ENCODE peak calls at places on chromosome 3, in seven cellular contexts. O is foreskin keratinocyte; X is left lobe of liver; Z is mucosa of descending colon; B is natural killer cell; L is CD4-positive, alpha-beta T cell; H is Right ventricle myocardium inferior. J is an unnamed sample.

GRCh38 chr3:45154641-45155147 is 8.5 kb upstream of the CDCP1 start:
- ATAC-seq in O (peak), X (no peak), Z (no peak), B (no peak), L (no peak), H (no peak), J (peak)

GRCh38 chr3:141476033-141476432 is 10.8 kb upstream of the RASA2 start:
- ATAC-seq in O (no peak), X (no peak), Z (peak), B (peak), L (no peak), H (no peak), J (no peak)

GRCh38 chr3:185457376-185457775 is 41.5 kb downstream of the TMEM41A start:
- ATAC-seq in O (no peak), X (no peak), Z (no peak), B (no peak), L (no peak), H (no peak), J (no peak)

GRCh38 chr3:15562560-15562959 is 38.8 kb downstream of the HACL1 start:
- ATAC-seq in O (no peak), X (peak), Z (peak), B (no peak), L (no peak), H (no peak), J (no peak)

GRCh38 chr3:111428301-111428700 is 113.7 kb upstream of the CD96 start:
- ATAC-seq in O (no peak), X (peak), Z (no peak), B (no peak), L (no peak), H (no peak), J (no peak)

GRCh38 chr3:152373379-152373778 is 104.7 kb downstream of the MBNL1 start:
- ATAC-seq in O (no peak), X (no peak), Z (no peak), B (peak), L (peak), H (peak), J (no peak)

GRCh38 chr3:134232146-134232545 is 18.5 kb downstream of the RYK start:
- ATAC-seq in O (peak), X (no peak), Z (peak), B (peak), L (peak), H (no peak), J (peak)

GRCh38 chr3:14823910-14824629 is 5.3 kb downstream of the FGD5 start:
- ATAC-seq in O (no peak), X (no peak), Z (no peak), B (no peak), L (no peak), H (no peak), J (no peak)

GRCh38 chr3:71723452-71724170 is 1.6 kb downstream of the EIF4E3 start:
- ATAC-seq in O (no peak), X (no peak), Z (peak), B (peak), L (peak), H (no peak), J (no peak)

GRCh38 chr3:113070226-113071220 is 79.7 kb downstream of the GTPBP8 start:
- ATAC-seq in O (peak), X (no peak), Z (peak), B (no peak), L (no peak), H (peak), J (no peak)

GRCh38 chr3:94525039-94525438 is 462.2 kb downstream of the NSUN3 start:
- ATAC-seq in O (peak), X (peak), Z (no peak), B (no peak), L (no peak), H (peak), J (peak)

GRCh38 chr3:45647148-45647619 is 42.0 kb upstream of the SACM1L start:
- ATAC-seq in O (peak), X (peak), Z (peak), B (peak), L (no peak), H (peak), J (peak)

GRCh38 chr3:195896361-195897080 is 11.8 kb downstream of the TNK2 start:
- ATAC-seq in O (peak), X (no peak), Z (peak), B (peak), L (peak), H (peak), J (peak)

GRCh38 chr3:133413166-133414020 is 13.5 kb downstream of the BFSP2 start:
- ATAC-seq in O (peak), X (peak), Z (peak), B (peak), L (no peak), H (peak), J (no peak)

GRCh38 chr3:41035445-41036022 is 163.8 kb upstream of the CTNNB1 start:
- ATAC-seq in O (no peak), X (peak), Z (no peak), B (no peak), L (no peak), H (peak), J (no peak)